ENCODE peak calls at places on chromosomes 5 and 9, in eight cellular contexts. P, H, D, U, Q, J, R and F are unnamed samples.

GRCh38 chr9:128577206-128577605 is 24.8 kb downstream of the SPTAN1 start:
- DNase-seq in P (no peak), H (no peak), D (no peak), U (no peak), Q (no peak), J (no peak), R (no peak), F (no peak)

GRCh38 chr9:38046669-38047300 is 22.2 kb downstream of the SHB start:
- DNase-seq in P (no peak), H (peak; percentile 75), D (peak; percentile 77), U (peak; percentile 58), Q (no peak), J (peak; percentile 94), R (no peak), F (no peak)

GRCh38 chr5:151156732-151157402 is 712 bp downstream of the ANXA6 start:
- DNase-seq in P (peak; percentile 28), H (peak; percentile 61), D (no peak), U (peak; percentile 19), Q (no peak), J (no peak), R (peak; percentile 49), F (peak; percentile 47)

GRCh38 chr5:163293836-163294235 is 143.6 kb upstream of the CCNG1 start:
- DNase-seq in P (no peak), H (no peak), D (no peak), U (no peak), Q (no peak), J (no peak), R (no peak), F (no peak)

GRCh38 chr9:70551391-70551790 is 136.9 kb upstream of the KLF9 start:
- DNase-seq in P (no peak), H (peak; percentile 26), D (no peak), U (no peak), Q (no peak), J (no peak), R (no peak), F (no peak)

GRCh38 chr5:95449460-95449859 is 58.3 kb downstream of the FAM81B start:
- DNase-seq in P (no peak), H (no peak), D (no peak), U (no peak), Q (no peak), J (no peak), R (no peak), F (no peak)

GRCh38 chr5:101977729-101978345 is 318.2 kb downstream of the SLCO4C1 start:
- DNase-seq in P (peak; percentile 56), H (peak; percentile 60), D (peak; percentile 54), U (peak; percentile 43), Q (peak; percentile 9), J (peak; percentile 75), R (peak; percentile 81), F (peak; percentile 71)

GRCh38 chr5:115455241-115455640 is 89.3 kb downstream of the FEM1C start:
- DNase-seq in P (peak; percentile 95), H (peak; percentile 77), D (no peak), U (peak; percentile 87), Q (no peak), J (peak; percentile 72), R (no peak), F (no peak)

GRCh38 chr5:65395526-65396155 is 86.1 kb downstream of the ADAMTS6 start:
- DNase-seq in P (peak; percentile 43), H (peak; percentile 40), D (no peak), U (peak; percentile 73), Q (no peak), J (no peak), R (no peak), F (no peak)

GRCh38 chr5:107542428-107542827 is 128.3 kb downstream of the EFNA5 start:
- DNase-seq in P (peak; percentile 90), H (peak; percentile 76), D (peak; percentile 54), U (peak; percentile 98), Q (peak; percentile 52), J (peak; percentile 96), R (no peak), F (no peak)

GRCh38 chr5:108655750-108656450 is 91.8 kb upstream of the FER start:
- DNase-seq in P (peak; percentile 64), H (peak; percentile 83), D (no peak), U (no peak), Q (no peak), J (peak; percentile 87), R (no peak), F (no peak)

GRCh38 chr5:163789870-163790269 is 284.5 kb downstream of the MAT2B start:
- DNase-seq in P (peak; percentile 46), H (peak; percentile 10), D (no peak), U (no peak), Q (no peak), J (peak; percentile 8), R (no peak), F (no peak)

GRCh38 chr5:58999804-59000595 is 417.1 kb downstream of the RAB3C start:
- DNase-seq in P (no peak), H (no peak), D (peak; percentile 6), U (no peak), Q (no peak), J (no peak), R (peak; percentile 29), F (no peak)

GRCh38 chr5:124745367-124746251 is 830 bp downstream of the ZNF608 start:
- DNase-seq in P (peak; percentile 64), H (peak; percentile 62), D (no peak), U (peak; percentile 71), Q (no peak), J (peak; percentile 4), R (peak; percentile 33), F (no peak)

GRCh38 chr9:112541690-112542089 is 55.1 kb downstream of the KIAA1958 start:
- DNase-seq in P (peak; percentile 44), H (peak; percentile 55), D (no peak), U (no peak), Q (no peak), J (no peak), R (no peak), F (no peak)

GRCh38 chr9:116673375-116673774 is 13.7 kb upstream of the TRIM32 start:
- DNase-seq in P (no peak), H (no peak), D (no peak), U (no peak), Q (no peak), J (no peak), R (no peak), F (no peak)

GRCh38 chr9:126915281-126915816 is 767 bp downstream of the RALGPS1 start:
- DNase-seq in P (no peak), H (peak; percentile 19), D (peak; percentile 19), U (no peak), Q (no peak), J (peak; percentile 61), R (peak; percentile 76), F (peak; percentile 85)

GRCh38 chr5:6633469-6634326 is 458 bp downstream of the SRD5A1 start:
- DNase-seq in P (peak; percentile 5), H (peak; percentile 80), D (no peak), U (no peak), Q (no peak), J (peak; percentile 50), R (peak; percentile 79), F (no peak)
- H4K20me1 ChIP-seq in P (no peaks in the 10 kb centered on the region), H (no peaks in the 10 kb centered on the region), D (peaks cover 8% of the 10 kb centered on the region), U (peaks cover 2% of the 10 kb centered on the region), Q (no peaks in the 10 kb centered on the region), J (peaks cover 42% of the 10 kb centered on the region), R (peaks cover 57% of the 10 kb centered on the region), F (peaks cover 7% of the 10 kb centered on the region)

GRCh38 chr5:141356950-141357349 is 2.1 kb downstream of the PCDHGA4 start:
- DNase-seq in P (no peak), H (no peak), D (no peak), U (no peak), Q (no peak), J (no peak), R (no peak), F (no peak)

GRCh38 chr5:141356133-141356532 is 1.3 kb downstream of the PCDHGA4 start:
- DNase-seq in P (no peak), H (no peak), D (no peak), U (no peak), Q (no peak), J (no peak), R (no peak), F (no peak)

GRCh38 chr5:141351591-141351990 is 1.7 kb downstream of the PCDHGB1 start:
- DNase-seq in P (no peak), H (no peak), D (no peak), U (no peak), Q (no peak), J (no peak), R (no peak), F (no peak)

GRCh38 chr5:141354900-141355469 is at the start of gene PCDHGA4:
- DNase-seq in P (peak; percentile 37), H (peak; percentile 55), D (no peak), U (peak; percentile 34), Q (no peak), J (no peak), R (no peak), F (no peak)

DNA sequence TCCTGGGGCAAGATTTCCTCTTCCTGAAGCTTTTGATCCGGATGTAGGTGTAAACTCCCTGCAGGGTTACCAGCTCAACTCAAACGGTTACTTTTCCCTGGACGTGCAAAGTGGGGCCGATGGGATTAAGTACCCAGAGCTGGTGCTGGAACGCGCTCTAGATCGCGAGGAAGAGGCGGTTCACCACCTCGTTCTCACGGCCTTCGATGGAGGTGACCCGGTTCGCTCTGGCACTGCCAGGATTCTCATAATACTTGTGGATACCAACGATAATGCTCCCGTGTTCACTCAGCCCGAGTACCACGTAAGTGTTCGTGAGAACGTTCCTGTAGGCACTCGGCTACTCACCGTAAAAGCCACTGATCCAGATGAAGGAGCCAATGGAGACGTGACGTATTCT is 820 bp downstream of the PCDHGA4 start:
- DNase-seq in P (no peak), H (no peak), D (no peak), U (no peak), Q (no peak), J (no peak), R (no peak), F (no peak)
- H3K4me3 ChIP-seq in P (no peak overlapping the region), H (peak overlapping the region; percentile 77), D (no peak overlapping the region), U (no peak overlapping the region), Q (no peak overlapping the region), J (no peak overlapping the region), R (no peak overlapping the region), F (no peak overlapping the region)

GRCh38 chr5:137292461-137293025 is 206.6 kb downstream of the SPOCK1 start:
- DNase-seq in P (no peak), H (no peak), D (no peak), U (no peak), Q (no peak), J (peak; percentile 86), R (no peak), F (no peak)

GRCh38 chr5:137300411-137301240 is 198.5 kb downstream of the SPOCK1 start:
- DNase-seq in P (peak; percentile 41), H (peak; percentile 90), D (no peak), U (peak; percentile 94), Q (no peak), J (peak; percentile 27), R (no peak), F (no peak)

GRCh38 chr5:137291436-137291835 is 207.7 kb downstream of the SPOCK1 start:
- DNase-seq in P (no peak), H (no peak), D (no peak), U (no peak), Q (no peak), J (no peak), R (no peak), F (no peak)

GRCh38 chr5:137294604-137295003 is 204.5 kb downstream of the SPOCK1 start:
- DNase-seq in P (no peak), H (no peak), D (no peak), U (no peak), Q (no peak), J (no peak), R (no peak), F (no peak)

GRCh38 chr5:137296213-137296702 is 202.9 kb downstream of the SPOCK1 start:
- DNase-seq in P (no peak), H (no peak), D (no peak), U (no peak), Q (no peak), J (peak; percentile 81), R (peak; percentile 65), F (no peak)
- H3K79me2 ChIP-seq in P (no peaks in the 10 kb centered on the region), H (peaks cover 70% of the 10 kb centered on the region), D (no peaks in the 10 kb centered on the region), U (peaks cover 32% of the 10 kb centered on the region), Q (no peaks in the 10 kb centered on the region), J (no peaks in the 10 kb centered on the region), R (no peaks in the 10 kb centered on the region), F (no peaks in the 10 kb centered on the region)

GRCh38 chr5:134533115-134533815 is 7.8 kb downstream of the JADE2 start:
- DNase-seq in P (no peak), H (peak; percentile 53), D (no peak), U (no peak), Q (no peak), J (no peak), R (no peak), F (no peak)
- H4K20me1 ChIP-seq in P (no peaks in the 10 kb centered on the region), H (no peaks in the 10 kb centered on the region), D (no peaks in the 10 kb centered on the region), U (no peaks in the 10 kb centered on the region), Q (no peaks in the 10 kb centered on the region), J (peaks cover 12% of the 10 kb centered on the region), R (no peaks in the 10 kb centered on the region), F (no peaks in the 10 kb centered on the region)